ENCODE peak calls at places on chromosome 1, in ten cellular contexts. I, C, L, H, B, A, T, K, M and Y are unnamed samples.

GRCh38 chr1:42979888-42980800 is 21.5 kb upstream of the SLC2A1 start:
- DNase-seq in I (no peak), C (no peak), L (no peak), H (no peak), B (no peak), A (no peak), T (peak; percentile 57), K (peak; percentile 89), M (no peak), Y (no peak)

GRCh38 chr1:30748098-30748698 is 9.4 kb downstream of the LAPTM5 start:
- DNase-seq in I (no peak), C (no peak), L (no peak), H (no peak), B (no peak), A (no peak), T (no peak), K (no peak), M (no peak), Y (peak; percentile 87)

GRCh38 chr1:84350550-84350949 is 47.7 kb upstream of the DNASE2B start:
- DNase-seq in I (no peak), C (no peak), L (no peak), H (no peak), B (no peak), A (no peak), T (no peak), K (no peak), M (no peak), Y (no peak)

GRCh38 chr1:161869291-161869690 is 103.2 kb downstream of the ATF6 start:
- DNase-seq in I (no peak), C (peak; percentile 27), L (no peak), H (no peak), B (no peak), A (no peak), T (no peak), K (no peak), M (no peak), Y (no peak)

GRCh38 chr1:194629011-194629410 is 1442.6 kb upstream of the B3GALT2 start:
- DNase-seq in I (no peak), C (peak; percentile 28), L (no peak), H (no peak), B (no peak), A (no peak), T (no peak), K (no peak), M (no peak), Y (no peak)

GRCh38 chr1:41418868-41419583 is 57.8 kb downstream of the FOXO6 start:
- DNase-seq in I (peak; percentile 85), C (peak; percentile 89), L (no peak), H (peak; percentile 97), B (no peak), A (no peak), T (no peak), K (peak; percentile 91), M (peak; percentile 27), Y (no peak)

GRCh38 chr1:34879230-34879629 is 19.7 kb upstream of the SMIM12 start:
- DNase-seq in I (no peak), C (no peak), L (no peak), H (peak; percentile 26), B (no peak), A (no peak), T (no peak), K (peak; percentile 12), M (peak; percentile 59), Y (no peak)

GRCh38 chr1:10799726-10800125 is 3.3 kb upstream of the CASZ1 start:
- DNase-seq in I (no peak), C (no peak), L (no peak), H (no peak), B (no peak), A (no peak), T (no peak), K (no peak), M (peak; percentile 52), Y (no peak)

GRCh38 chr1:27621067-27621920 is 13.7 kb downstream of the FGR start:
- DNase-seq in I (no peak), C (peak; percentile 53), L (no peak), H (no peak), B (peak; percentile 72), A (no peak), T (no peak), K (no peak), M (no peak), Y (no peak)

GRCh38 chr1:193335797-193336428 is 149.5 kb upstream of the B3GALT2 start:
- DNase-seq in I (no peak), C (peak; percentile 89), L (no peak), H (no peak), B (no peak), A (no peak), T (no peak), K (no peak), M (no peak), Y (no peak)

GRCh38 chr1:10773376-10773775 is 23.1 kb downstream of the CASZ1 start:
- DNase-seq in I (no peak), C (no peak), L (no peak), H (no peak), B (no peak), A (no peak), T (no peak), K (no peak), M (no peak), Y (no peak)

GRCh38 chr1:3373175-3373574 is 81.3 kb upstream of the ARHGEF16 start:
- DNase-seq in I (no peak), C (no peak), L (no peak), H (no peak), B (no peak), A (no peak), T (no peak), K (no peak), M (no peak), Y (no peak)

GRCh38 chr1:153608742-153609584 is 4.0 kb downstream of the S100A16 start:
- DNase-seq in I (no peak), C (peak; percentile 95), L (no peak), H (peak; percentile 92), B (peak; percentile 93), A (no peak), T (peak; percentile 82), K (peak; percentile 83), M (peak; percentile 77), Y (no peak)

GRCh38 chr1:231625975-231626534 is 535 bp upstream of the DISC1 start:
- DNase-seq in I (no peak), C (no peak), L (no peak), H (no peak), B (no peak), A (no peak), T (no peak), K (no peak), M (no peak), Y (peak; percentile 7)